ENCODE peak calls at places on chromosomes 16 and 17, in six cellular contexts. P is SK-N-SH, Y is GM12878, G is K562, B is H1, E is GM12892. O is an unnamed sample.

GRCh38 chr17:66432996-66433556 is 130.7 kb downstream of the PRKCA start:
- DNase-seq in P (peak; percentile 80), Y (no peak), G (no peak), B (no peak), E (no peak), O (no peak)

GRCh38 chr17:75641343-75641742 is 8.1 kb downstream of the SMIM5 start:
- DNase-seq in P (no peak), Y (no peak), G (no peak), B (no peak), E (no peak), O (peak; percentile 2)

GRCh38 chr17:78374631-78375274 is 3.7 kb upstream of the PGS1 start:
- DNase-seq in P (no peak), Y (no peak), G (no peak), B (peak; percentile 62), E (no peak), O (no peak)

GRCh38 chr17:16818340-16818739 is 128.3 kb downstream of the CCDC144A start:
- DNase-seq in P (no peak), Y (no peak), G (no peak), B (no peak), E (no peak), O (no peak)

GRCh38 chr17:19773534-19773933 is 25.4 kb upstream of the ALDH3A1 start:
- DNase-seq in P (no peak), Y (no peak), G (no peak), B (no peak), E (no peak), O (no peak)

GRCh38 chr16:66844342-66845079 is at the start of gene CA7:
- DNase-seq in P (peak; percentile 75), Y (no peak), G (peak; percentile 61), B (no peak), E (no peak), O (no peak)

GRCh38 chr17:39719563-39719962 is 10.8 kb downstream of the MIEN1 start:
- DNase-seq in P (no peak), Y (no peak), G (no peak), B (no peak), E (no peak), O (no peak)

GRCh38 chr17:78322858-78323455 is 36.9 kb downstream of the SOCS3 start:
- DNase-seq in P (peak; percentile 85), Y (no peak), G (no peak), B (no peak), E (no peak), O (no peak)

GRCh38 chr17:75619506-75620431 is 13.5 kb upstream of the SMIM5 start:
- DNase-seq in P (peak; percentile 89), Y (no peak), G (peak; percentile 77), B (peak; percentile 70), E (peak; percentile 59), O (peak; percentile 57)

GRCh38 chr17:34254146-34254545 is 939 bp upstream of the CCL2 start:
- DNase-seq in P (no peak), Y (no peak), G (no peak), B (no peak), E (no peak), O (no peak)

GRCh38 chr17:29705352-29705751 is 82.6 kb upstream of the CORO6 start:
- DNase-seq in P (no peak), Y (no peak), G (no peak), B (no peak), E (no peak), O (no peak)

GRCh38 chr17:16491703-16492612 is at the start of gene LRRC75A:
- DNase-seq in P (peak; percentile 92), Y (no peak), G (peak; percentile 90), B (no peak), E (peak; percentile 77), O (peak; percentile 83)

GRCh38 chr16:85753559-85753958 is 2.7 kb upstream of the C16orf74 start:
- DNase-seq in P (no peak), Y (no peak), G (no peak), B (no peak), E (no peak), O (no peak)

GRCh38 chr17:81212365-81212764 is 10.4 kb downstream of the CEP131 start:
- DNase-seq in P (no peak), Y (no peak), G (no peak), B (no peak), E (no peak), O (no peak)

GRCh38 chr17:82489117-82489516 is 30.4 kb upstream of the FOXK2 start:
- DNase-seq in P (no peak), Y (no peak), G (no peak), B (no peak), E (no peak), O (no peak)

GRCh38 chr17:81967533-81968395 is 6.8 kb upstream of the NOTUM start:
- DNase-seq in P (peak; percentile 97), Y (peak; percentile 40), G (peak; percentile 82), B (peak; percentile 43), E (peak; percentile 91), O (peak; percentile 89)

GRCh38 chr17:42362245-42362961 is 25.8 kb downstream of the STAT3 start:
- DNase-seq in P (no peak), Y (no peak), G (no peak), B (no peak), E (no peak), O (no peak)

GRCh38 chr17:42365136-42365535 is 23.1 kb downstream of the STAT3 start:
- DNase-seq in P (no peak), Y (no peak), G (peak; percentile 28), B (no peak), E (no peak), O (no peak)

GRCh38 chr17:42361781-42362186 is 26.5 kb downstream of the STAT3 start:
- DNase-seq in P (no peak), Y (no peak), G (no peak), B (no peak), E (no peak), O (no peak)

GRCh38 chr17:42363231-42363630 is 25.0 kb downstream of the STAT3 start:
- DNase-seq in P (no peak), Y (no peak), G (no peak), B (no peak), E (no peak), O (no peak)

DNA sequence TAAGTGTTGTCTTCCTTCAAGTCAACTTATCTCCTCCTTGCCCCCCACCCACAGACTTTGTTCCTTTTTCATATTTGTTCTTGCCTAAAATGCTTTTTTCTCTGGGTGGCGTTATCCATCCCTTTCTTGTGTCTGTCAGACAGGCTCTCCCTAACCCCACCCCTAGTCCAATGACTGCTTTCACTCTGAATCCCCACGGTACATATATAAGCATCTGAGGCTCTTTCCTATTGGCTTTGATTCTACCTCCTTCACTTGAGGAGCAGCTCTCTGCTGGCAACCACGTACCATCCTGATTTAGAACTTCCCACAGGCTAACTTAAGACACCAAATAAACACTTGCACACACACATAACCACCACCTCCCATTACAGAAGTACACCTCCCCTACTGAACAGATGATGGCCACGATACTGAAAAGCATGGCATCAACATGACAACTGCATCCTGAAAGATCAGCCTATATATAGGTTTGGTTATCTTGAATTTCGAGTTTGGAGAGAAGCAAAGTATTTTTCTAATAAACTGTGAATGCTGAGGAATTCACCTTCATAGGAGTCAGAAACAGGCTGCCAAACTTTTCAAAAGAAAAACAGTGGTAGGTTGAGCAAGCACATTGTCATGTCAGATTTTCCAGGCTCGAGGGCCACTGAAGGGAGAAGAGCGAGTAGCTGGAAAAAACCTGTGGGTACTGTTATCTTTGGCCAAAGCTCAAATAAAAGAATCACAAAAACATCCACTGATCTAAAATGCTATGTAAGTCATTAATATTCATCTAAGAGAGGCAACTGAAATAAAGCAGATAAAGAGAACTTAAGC is 24.3 kb downstream of the STAT3 start:
- DNase-seq in P (no peak), Y (no peak), G (no peak), B (no peak), E (no peak), O (no peak)
- TF ChIP-seq TAF1 in P (no peak), Y (no peak), G (no peak), B (no peak), E (no peak), O (no peak)

DNA sequence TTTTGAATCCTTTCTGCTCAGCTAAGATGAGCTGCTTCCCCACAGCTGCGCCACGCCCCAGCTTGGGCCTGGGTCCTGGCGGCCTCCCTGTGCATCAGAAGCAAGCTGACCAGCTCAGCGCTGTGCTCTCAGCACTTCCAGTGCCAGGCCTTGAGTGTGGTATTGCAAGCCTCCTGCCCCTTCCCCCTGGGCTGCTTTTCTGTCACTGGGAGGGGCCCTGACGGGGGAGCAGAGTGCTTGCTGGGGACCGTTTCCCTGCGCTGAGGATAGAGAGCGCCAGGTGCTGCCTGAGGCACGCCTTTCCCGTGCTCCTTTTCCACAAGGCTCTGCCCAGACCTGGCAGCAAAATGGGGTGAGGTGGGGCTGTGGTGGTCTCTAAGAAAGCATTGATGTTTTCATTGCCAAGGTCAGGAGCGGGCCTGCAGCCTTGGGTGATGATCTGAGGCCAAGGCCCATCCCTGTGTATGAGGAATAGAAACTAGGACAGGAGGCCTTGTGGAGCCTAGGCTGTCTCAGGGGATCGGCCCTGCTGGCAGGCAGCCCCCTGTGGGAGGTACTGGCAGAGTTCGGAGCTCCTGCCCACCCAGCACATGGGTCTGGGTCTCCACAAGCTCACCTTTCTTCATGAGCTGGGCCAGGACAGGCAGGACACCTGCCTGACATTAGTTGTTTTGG is 29.7 kb downstream of the POLR3E start:
- DNase-seq in P (no peak), Y (no peak), G (no peak), B (no peak), E (no peak), O (no peak)
- TF ChIP-seq POLR2AphosphoS5 in P (no peak), Y (no peak), G (no peak), B (no peak), E (no peak), O (no peak)

DNA sequence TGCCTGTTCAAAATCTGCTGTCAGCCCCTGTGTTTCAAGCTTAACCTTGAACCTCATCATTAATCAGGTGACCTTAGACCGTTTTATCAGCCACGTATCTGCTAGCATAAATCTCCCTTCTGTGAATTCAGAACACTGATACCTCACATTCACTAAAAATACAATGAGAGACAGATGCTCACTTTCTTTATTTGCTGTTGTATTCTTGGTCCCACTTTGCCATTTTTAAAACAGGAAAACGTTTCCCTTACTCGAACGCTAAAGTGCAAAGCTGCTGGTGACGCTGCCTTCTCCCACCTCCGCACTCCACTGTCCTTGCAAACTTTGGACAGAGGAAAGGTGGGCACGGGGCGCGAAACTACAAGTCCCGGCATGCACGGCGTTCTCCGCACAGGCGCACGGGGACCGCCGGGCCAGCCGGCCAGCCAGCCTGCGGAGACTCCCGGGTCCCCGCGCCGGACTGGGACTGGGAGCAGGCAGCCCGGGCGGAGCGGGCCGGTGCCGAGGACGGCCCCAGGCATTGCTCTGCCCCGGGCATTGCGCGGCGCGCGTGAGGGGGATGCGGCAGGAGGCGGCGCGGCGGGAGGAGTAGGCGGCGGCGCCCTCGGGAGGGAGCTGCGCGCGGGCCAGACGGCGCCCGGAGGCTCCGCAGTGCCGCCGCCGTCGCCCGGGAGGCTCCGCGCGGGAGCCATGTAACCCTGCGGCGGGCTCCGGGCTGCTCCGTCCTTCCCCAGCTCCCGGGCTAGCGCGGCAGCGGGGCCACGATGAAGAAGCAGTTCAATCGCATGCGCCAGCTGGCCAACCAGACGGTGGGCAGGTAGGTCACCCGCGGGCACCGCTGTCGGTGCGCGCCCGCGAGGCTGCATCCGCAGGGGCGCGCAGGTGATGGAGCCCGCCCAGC is at the start of gene ARHGAP44:
- DNase-seq in P (peak; percentile 82), Y (no peak), G (peak; percentile 38), B (peak; percentile 46), E (peak; percentile 61), O (peak; percentile 71)
- TF ChIP-seq TAF1 in P (no peak), Y (peak; percentile 11), G (no peak), B (peak; percentile 77), E (peak; percentile 20), O (no peak)

DNA sequence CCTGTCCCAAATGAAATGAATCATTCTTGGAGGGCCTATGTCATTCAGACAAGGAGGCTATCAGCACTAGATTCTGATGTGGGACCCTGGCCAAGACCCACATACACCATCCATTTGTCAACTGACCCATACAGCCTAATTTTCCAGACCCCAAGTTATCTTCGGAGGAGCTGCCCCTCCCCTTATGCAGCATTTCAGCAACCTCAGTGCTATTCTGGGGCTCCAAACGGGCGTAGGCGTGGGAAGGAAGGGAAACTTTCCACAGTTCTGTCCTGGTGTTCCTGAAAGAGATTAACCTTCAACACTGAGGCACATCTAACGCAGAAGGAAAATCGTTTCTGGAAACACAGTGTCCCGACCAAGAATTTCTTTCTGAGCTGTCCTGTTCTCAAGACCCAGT is 86.7 kb downstream of the MYH11 start:
- DNase-seq in P (no peak), Y (no peak), G (no peak), B (no peak), E (no peak), O (no peak)
- TF ChIP-seq POLR2AphosphoS5 in P (no peak), Y (no peak), G (no peak), B (no peak), E (no peak), O (no peak)

O was measured in GM12891.